ENCODE peak calls at places on chromosomes 4 and X, in five cellular contexts. K is right lobe of liver, F is sciatic nerve, U is fibroblast of lung, S is AG09309. M is an unnamed sample.

GRCh38 chrX:40996886-40997530 is 88.2 kb upstream of the USP9X start:
- DNase-seq in K (no peak), F (no peak), U (peak), S (peak), M (peak)

GRCh38 chr4:157303471-157303960 is 83.0 kb downstream of the GRIA2 start:
- DNase-seq in K (no peak), F (no peak), U (no peak), S (no peak), M (no peak)

GRCh38 chr4:76787898-76788297 is 110.0 kb downstream of the SOWAHB start:
- DNase-seq in K (no peak), F (no peak), U (no peak), S (no peak), M (no peak)

GRCh38 chr4:116628598-116628997 is 456.8 kb downstream of the TRAM1L1 start:
- DNase-seq in K (no peak), F (no peak), U (no peak), S (no peak), M (no peak)

GRCh38 chr4:6887591-6888371 is 21.8 kb upstream of the TBC1D14 start:
- DNase-seq in K (no peak), F (no peak), U (no peak), S (no peak), M (peak)

GRCh38 chrX:7109838-7110793 is 37.4 kb upstream of the STS start:
- DNase-seq in K (no peak), F (no peak), U (no peak), S (no peak), M (no peak)

GRCh38 chrX:46653482-46653881 is 79.9 kb downstream of the CHST7 start:
- DNase-seq in K (peak), F (no peak), U (no peak), S (no peak), M (no peak)

GRCh38 chr4:164772076-164772475 is 18.1 kb downstream of the SMIM31 start:
- DNase-seq in K (no peak), F (no peak), U (no peak), S (no peak), M (no peak)

GRCh38 chr4:46839128-46839527 is 69.9 kb downstream of the COX7B2 start:
- DNase-seq in K (no peak), F (no peak), U (no peak), S (no peak), M (no peak)

GRCh38 chrX:25049347-25049746 is 33.6 kb upstream of the ARX start:
- DNase-seq in K (no peak), F (no peak), U (peak), S (no peak), M (no peak)

M was measured in CD14-positive monocyte.